ENCODE peak calls at places on chromosomes 3 and 15, in eight cellular contexts. S is ovary, E is uterus, H is A549, O is endothelial cell of umbilical vein, A is HepG2, I is esophagus squamous epithelium, B is IMR-90. F is an unnamed sample.

GRCh38 chr3:87047857-87048256 is 56.9 kb upstream of the VGLL3 start:
- DNase-seq in B (no peak), I (no peak), O (no peak), E (no peak), H (no peak), S (no peak), A (no peak), F (no peak)

GRCh38 chr3:21484323-21485154 is 266.5 kb downstream of the ZNF385D start:
- DNase-seq in O (peak; percentile 61), B (peak; percentile 62), H (peak; percentile 1), S (peak; percentile 50), E (peak; percentile 47), A (peak; percentile 29), I (no peak), F (no peak)

GRCh38 chr15:32936283-32936918 is 218.6 kb downstream of the GREM1 start:
- DNase-seq in S (no peak), H (peak; percentile 20), B (peak; percentile 37), E (no peak), A (peak; percentile 16), O (peak; percentile 62), I (no peak), F (no peak)

GRCh38 chr3:117820900-117821299 is 1111.3 kb downstream of the TUSC7 start:
- DNase-seq in E (no peak), H (no peak), O (no peak), I (no peak), B (peak; percentile 66), S (no peak), A (no peak), F (no peak)

GRCh38 chr15:63983071-63983711 is 63.1 kb downstream of the DAPK2 start:
- DNase-seq in S (no peak), I (no peak), A (no peak), O (peak; percentile 71), B (no peak), H (no peak), E (no peak), F (no peak)

GRCh38 chr3:10506696-10507095 is 1.3 kb upstream of the ATP2B2 start:
- DNase-seq in A (no peak), S (no peak), I (no peak), H (no peak), E (no peak), B (no peak), O (no peak), F (no peak)

GRCh38 chr15:46041907-46042306 is 407.1 kb downstream of the SQOR start:
- DNase-seq in I (no peak), A (no peak), S (no peak), B (no peak), H (no peak), E (no peak), O (no peak), F (no peak)

GRCh38 chr15:99480223-99480810 is 85.5 kb upstream of the MEF2A start:
- DNase-seq in B (peak; percentile 51), H (no peak), S (no peak), O (no peak), I (no peak), E (no peak), A (no peak), F (no peak)

GRCh38 chr3:15781131-15781530 is 16.6 kb downstream of the ANKRD28 start:
- DNase-seq in B (no peak), A (no peak), S (no peak), O (no peak), H (no peak), I (no peak), E (no peak), F (no peak)

GRCh38 chr3:96182756-96183155 is 631.6 kb upstream of the EPHA6 start:
- DNase-seq in I (no peak), O (no peak), S (no peak), E (no peak), B (no peak), H (no peak), A (no peak), F (no peak)

GRCh38 chr3:183378008-183378407 is 50.4 kb downstream of the MCF2L2 start:
- DNase-seq in A (no peak), B (no peak), E (no peak), S (no peak), H (no peak), O (no peak), I (no peak), F (no peak)

GRCh38 chr3:169146866-169147245 is 516.7 kb downstream of the MECOM start:
- DNase-seq in O (no peak), H (peak; percentile 7), A (no peak), S (no peak), I (no peak), B (peak; percentile 6), E (no peak), F (no peak)

GRCh38 chr3:171815977-171816595 is 5.8 kb upstream of the PLD1 start:
- DNase-seq in H (no peak), O (peak; percentile 79), S (no peak), E (no peak), B (no peak), A (no peak), I (no peak), F (no peak)

GRCh38 chr3:8596706-8597514 is 47.7 kb downstream of the SSUH2 start:
- DNase-seq in S (no peak), O (no peak), H (no peak), I (no peak), B (no peak), E (no peak), A (no peak), F (peak; percentile 84)

GRCh38 chr3:47645551-47645950 is 66.9 kb upstream of the CSPG5 start:
- DNase-seq in O (no peak), B (peak; percentile 35), S (no peak), E (no peak), H (no peak), A (no peak), I (no peak), F (no peak)

GRCh38 chr15:37125143-37125542 is 24.8 kb upstream of the MEIS2 start:
- DNase-seq in H (no peak), B (peak; percentile 66), I (no peak), A (no peak), S (no peak), E (no peak), O (no peak), F (no peak)

GRCh38 chr15:20349774-20350498 is 191.7 kb downstream of the GOLGA6L6 start:
- DNase-seq in B (no peak), E (peak; percentile 14), A (no peak), S (peak; percentile 36), I (no peak), H (no peak), O (no peak), F (no peak)

GRCh38 chr15:60673918-60674558 is 195.1 kb upstream of the ICE2 start:
- DNase-seq in E (peak; percentile 84), I (no peak), B (peak; percentile 96), O (peak; percentile 97), A (peak; percentile 13), H (peak; percentile 42), S (no peak), F (peak; percentile 73)

GRCh38 chr15:92011611-92012367 is 158.3 kb downstream of the SLCO3A1 start:
- DNase-seq in H (no peak), A (no peak), I (no peak), S (no peak), B (no peak), E (no peak), O (no peak), F (peak; percentile 16)

GRCh38 chr3:152195206-152195605 is 73.5 kb upstream of the MBNL1 start:
- DNase-seq in A (no peak), O (no peak), I (no peak), B (no peak), S (no peak), H (no peak), E (no peak), F (no peak)

GRCh38 chr3:111081008-111081545 is 9.5 kb downstream of the NECTIN3 start:
- DNase-seq in E (no peak), H (no peak), A (no peak), O (no peak), B (peak; percentile 51), I (no peak), S (no peak), F (no peak)

DNA sequence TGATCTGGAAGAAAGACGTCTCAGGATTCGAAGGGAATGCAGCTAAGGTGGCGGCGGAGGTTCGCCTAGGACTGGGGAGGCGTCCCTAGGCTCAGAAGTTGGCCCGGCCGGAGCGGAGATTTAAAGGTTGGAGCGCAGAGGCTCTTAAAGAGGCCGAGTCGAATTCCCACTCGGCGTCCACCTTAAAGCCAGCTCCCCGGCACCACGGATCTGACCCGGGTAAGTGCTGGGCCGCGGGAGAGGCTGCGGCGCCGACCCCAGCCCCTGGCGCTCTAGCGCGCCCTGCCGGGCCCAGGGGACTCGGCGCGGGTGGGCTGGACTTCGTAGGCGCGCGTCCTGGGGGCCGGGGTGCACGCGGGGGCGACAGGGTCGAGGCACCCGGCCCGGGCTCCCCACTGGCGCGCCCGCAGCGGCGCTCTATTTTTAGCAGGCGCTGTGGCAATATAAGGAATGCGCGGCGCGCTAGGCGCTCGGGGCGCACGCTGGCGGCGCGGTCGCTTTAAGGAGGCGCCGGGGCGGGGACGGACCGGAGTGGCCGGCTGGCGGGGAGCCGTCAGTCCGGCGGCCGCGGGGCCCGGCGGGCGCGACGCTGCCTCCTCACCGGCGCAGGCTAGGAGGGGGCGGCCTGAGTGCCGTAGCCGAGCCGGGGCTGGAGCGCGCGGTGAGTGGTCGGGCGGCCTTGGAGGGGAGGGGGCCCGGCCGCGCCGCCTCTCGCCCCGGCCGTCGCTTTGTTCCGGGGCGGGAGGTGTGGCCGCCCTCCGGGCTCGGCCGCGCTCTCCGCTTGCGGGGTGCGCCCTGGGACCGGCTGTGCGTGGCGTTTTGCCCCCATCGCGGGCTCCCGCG is at the start of gene MRAS:
- DNase-seq in S (peak; percentile 85), E (peak; percentile 76), B (peak; percentile 73), A (peak; percentile 59), H (peak; percentile 60), I (no peak), O (peak; percentile 55), F (peak; percentile 88)
- TF ChIP-seq POLR2A in S (no peak), E (no peak), B (peak; percentile 79), A (no peak), H (peak; percentile 52), I (no peak), O (peak; percentile 38), F (peak; percentile 94)

DNA sequence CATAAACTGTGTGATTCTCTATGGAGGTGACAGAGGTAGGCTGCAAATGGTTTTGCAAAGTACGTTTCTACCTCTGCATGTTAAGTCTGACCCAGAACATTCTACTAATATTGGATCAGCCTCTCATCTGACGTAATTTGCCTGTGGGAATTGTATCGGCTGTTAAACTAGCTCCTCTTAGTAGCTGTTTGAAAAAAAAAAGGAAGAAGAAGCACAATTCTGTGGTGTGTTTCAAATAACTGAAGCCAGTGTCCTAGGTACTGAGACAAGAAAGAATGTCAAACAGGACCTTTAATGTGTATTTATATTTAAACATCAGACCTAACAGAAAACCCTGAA is 478.1 kb downstream of the RBMS3 start:
- DNase-seq in O (no peak), S (no peak), E (peak; percentile 41), I (no peak), H (no peak), A (no peak), B (peak; percentile 80), F (no peak)
- H3K4me3 ChIP-seq in O (no peak overlapping the region), S (no peak overlapping the region), E (no peak overlapping the region), I (peak overlapping the region; percentile 20), H (no peak overlapping the region), A (no peak overlapping the region), B (no peak overlapping the region), F (peak overlapping the region; percentile 15)

GRCh38 chr15:67023517-67024321 is 41.7 kb upstream of the SMAD3 start:
- DNase-seq in A (no peak), I (no peak), O (no peak), E (no peak), H (no peak), S (peak; percentile 54), B (no peak), F (no peak)
- H3K4me1 ChIP-seq in A (peaks cover 35% of the 10 kb centered on the region), I (peaks cover 53% of the 10 kb centered on the region), O (peaks cover 38% of the 10 kb centered on the region), E (peaks cover 11% of the 10 kb centered on the region), H (peaks cover 55% of the 10 kb centered on the region), S (peaks cover 19% of the 10 kb centered on the region), B (peaks cover 24% of the 10 kb centered on the region), F (peaks cover 29% of the 10 kb centered on the region)

GRCh38 chr3:158100681-158101080 is 5.5 kb downstream of the SHOX2 start:
- DNase-seq in A (no peak), H (no peak), S (no peak), E (no peak), B (no peak), O (no peak), I (no peak), F (no peak)
- TF ChIP-seq POLR2A in A (no peak), H (no peak), S (no peak), E (no peak), B (no peak), O (no peak), I (no peak), F (no peak)